ENCODE peak calls at places on chromosomes 7 and 10, in eight cellular contexts. M, H, F, K, T, S, I and W are unnamed samples. For H3K4me1, the result is how much of the 10 kb centered on the place peaks cover.

GRCh38 chr10:71333154-71333887 is 14.3 kb downstream of the SLC29A3 start:
- DNase-seq in M (no peak), H (no peak), F (no peak), K (no peak), T (no peak), S (no peak), I (no peak), W (no peak)

GRCh38 chr7:117110480-117111315 is 157.4 kb downstream of the ST7 start:
- DNase-seq in M (no peak), H (no peak), F (peak), K (no peak), T (no peak), S (peak), I (no peak), W (no peak)

GRCh38 chr10:31927597-31928530 is 767 bp downstream of the ARHGAP12 start:
- DNase-seq in M (peak), H (peak), F (peak), K (peak), T (peak), S (peak), I (peak), W (peak)

GRCh38 chr10:43202224-43202656 is 64.0 kb downstream of the CSGALNACT2 start:
- DNase-seq in M (no peak), H (no peak), F (peak), K (no peak), T (peak), S (peak), I (no peak), W (peak)

GRCh38 chr10:88642991-88643390 is 21.3 kb upstream of the LIPF start:
- DNase-seq in M (peak), H (no peak), F (peak), K (peak), T (no peak), S (no peak), I (no peak), W (peak)

GRCh38 chr7:106542550-106543220 is 118.3 kb downstream of the CCDC71L start:
- DNase-seq in M (peak), H (peak), F (peak), K (peak), T (peak), S (peak), I (peak), W (peak)

GRCh38 chr7:84946549-84946948 is 240.3 kb downstream of the SEMA3D start:
- DNase-seq in M (no peak), H (no peak), F (no peak), K (no peak), T (no peak), S (no peak), I (no peak), W (no peak)

GRCh38 chr10:24718031-24718855 is 5.4 kb downstream of the ARHGAP21 start:
- DNase-seq in M (peak), H (peak), F (peak), K (peak), T (no peak), S (no peak), I (peak), W (peak)

GRCh38 chr10:7486533-7486932 is 75.7 kb upstream of the SFMBT2 start:
- DNase-seq in M (no peak), H (no peak), F (no peak), K (no peak), T (no peak), S (no peak), I (no peak), W (no peak)

GRCh38 chr10:7484456-7485266 is 73.8 kb upstream of the SFMBT2 start:
- DNase-seq in M (no peak), H (no peak), F (no peak), K (no peak), T (no peak), S (peak), I (no peak), W (no peak)

GRCh38 chr10:7482992-7483391 is 72.2 kb upstream of the SFMBT2 start:
- DNase-seq in M (no peak), H (no peak), F (no peak), K (no peak), T (no peak), S (peak), I (no peak), W (no peak)

GRCh38 chr10:7483848-7484247 is 73.0 kb upstream of the SFMBT2 start:
- DNase-seq in M (no peak), H (no peak), F (no peak), K (no peak), T (no peak), S (no peak), I (no peak), W (no peak)

GRCh38 chr10:7485267-7485601 is 74.4 kb upstream of the SFMBT2 start:
- DNase-seq in M (no peak), H (no peak), F (no peak), K (no peak), T (no peak), S (no peak), I (no peak), W (no peak)
- H3K9ac ChIP-seq in M (no peak), H (no peak), F (no peak), K (no peak), T (no peak), S (no peak), I (no peak), W (no peak)

DNA sequence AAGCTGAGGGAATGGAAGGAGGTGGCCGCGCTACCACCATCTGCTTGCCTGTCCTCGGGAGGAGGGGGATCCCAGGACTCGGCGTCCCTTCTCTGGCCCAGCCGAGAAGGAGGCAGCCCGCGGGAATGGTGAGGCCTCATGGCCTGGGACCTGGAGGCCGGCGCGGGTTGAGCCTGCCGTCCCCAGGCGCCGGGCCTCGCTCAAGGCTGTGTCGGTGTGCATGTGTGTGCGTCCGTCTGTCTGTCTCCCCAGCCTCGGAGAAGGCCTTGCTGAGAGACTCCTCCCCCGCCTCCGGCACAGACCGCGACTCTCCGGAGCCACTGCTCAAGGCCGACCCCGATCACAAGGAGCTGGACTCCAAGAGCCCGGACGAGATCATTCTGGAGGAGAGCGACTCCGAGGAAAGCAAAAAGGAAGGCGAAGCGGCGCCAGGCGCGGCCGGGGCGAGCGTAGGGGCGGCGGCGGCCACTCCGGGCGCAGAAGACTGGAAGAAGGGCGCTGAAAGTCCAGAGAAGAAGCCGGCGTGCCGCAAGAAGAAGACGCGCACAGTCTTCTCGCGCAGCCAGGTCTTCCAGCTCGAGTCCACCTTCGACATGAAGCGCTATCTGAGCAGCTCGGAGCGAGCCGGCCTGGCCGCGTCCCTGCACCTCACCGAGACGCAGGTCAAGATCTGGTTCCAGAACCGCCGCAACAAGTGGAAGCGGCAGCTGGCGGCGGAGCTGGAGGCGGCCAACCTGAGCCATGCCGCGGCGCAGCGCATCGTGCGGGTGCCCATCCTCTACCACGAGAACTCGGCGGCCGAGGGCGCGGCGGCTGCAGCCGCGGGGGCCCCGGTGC is 1.3 kb downstream of the HMX3 start:
- DNase-seq in M (peak), H (no peak), F (peak), K (no peak), T (peak), S (no peak), I (no peak), W (peak)
- H3K4me1 ChIP-seq in M (under half), H (under half), F (under half), K (under half), T (under half), S (under half), I (half or more), W (under half)

GRCh38 chr10:78552261-78552811 is 516.4 kb upstream of the ZMIZ1 start:
- DNase-seq in M (peak), H (no peak), F (peak), K (peak), T (peak), S (no peak), I (no peak), W (peak)

GRCh38 chr10:78549536-78549935 is 515.9 kb downstream of the RPS24 start:
- DNase-seq in M (peak), H (peak), F (no peak), K (no peak), T (no peak), S (no peak), I (no peak), W (no peak)

GRCh38 chr10:78550090-78550489 is 516.4 kb downstream of the RPS24 start:
- DNase-seq in M (no peak), H (no peak), F (no peak), K (no peak), T (no peak), S (no peak), I (no peak), W (no peak)

GRCh38 chr10:78550716-78551115 is 517.1 kb downstream of the RPS24 start:
- DNase-seq in M (no peak), H (no peak), F (no peak), K (no peak), T (no peak), S (no peak), I (peak), W (no peak)

GRCh38 chr10:78551184-78552005 is 517.4 kb upstream of the ZMIZ1 start:
- DNase-seq in M (peak), H (no peak), F (no peak), K (no peak), T (peak), S (no peak), I (peak), W (no peak)
- H3K9ac ChIP-seq in M (no peak), H (no peak), F (no peak), K (no peak), T (no peak), S (no peak), I (peak), W (peak)

DNA sequence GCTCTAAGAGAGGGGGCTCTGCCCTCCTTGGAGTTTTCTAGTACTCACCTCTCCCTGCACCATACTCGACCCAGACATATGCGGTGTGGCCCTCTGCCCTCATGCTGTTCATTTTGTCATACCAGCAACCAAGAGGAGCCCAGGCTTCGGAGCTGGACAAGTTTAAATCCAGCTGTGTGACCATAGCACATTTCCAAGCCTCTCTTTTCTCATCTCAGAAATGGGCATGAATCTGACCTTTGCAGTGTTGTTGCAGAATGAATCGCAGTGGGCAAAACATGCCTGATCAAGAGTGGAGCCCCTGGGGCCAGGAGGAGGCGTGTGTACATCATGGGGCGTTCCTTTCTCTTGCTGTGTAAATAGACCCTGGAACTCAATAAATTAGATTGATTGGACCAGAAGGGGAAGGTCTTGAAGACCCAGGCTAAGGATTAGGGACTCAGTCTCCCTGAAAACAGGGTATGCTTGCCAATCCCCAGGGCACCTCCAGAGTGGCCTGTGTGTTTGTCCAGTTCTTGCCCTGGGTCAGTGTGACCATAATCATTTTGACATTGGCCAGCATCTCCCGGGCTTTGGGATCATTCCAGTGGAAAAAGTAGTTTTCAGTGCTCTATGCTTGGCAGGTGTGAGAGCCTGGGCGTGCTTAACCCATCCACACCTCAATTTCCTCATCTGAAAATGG is 59.6 kb downstream of the ZMIZ1 start:
- DNase-seq in M (no peak), H (no peak), F (no peak), K (no peak), T (no peak), S (no peak), I (no peak), W (no peak)
- H3K4me1 ChIP-seq in M (under half), H (under half), F (half or more), K (half or more), T (under half), S (under half), I (half or more), W (half or more)

GRCh38 chr10:133336131-133337078 is at the start of gene CALY:
- DNase-seq in M (no peak), H (no peak), F (no peak), K (no peak), T (peak), S (no peak), I (no peak), W (no peak)

GRCh38 chr10:133337079-133337725 is 506 bp upstream of the CALY start:
- DNase-seq in M (no peak), H (no peak), F (no peak), K (no peak), T (no peak), S (no peak), I (no peak), W (no peak)

GRCh38 chr10:133332936-133333699 is 3.6 kb downstream of the CALY start:
- DNase-seq in M (no peak), H (no peak), F (no peak), K (no peak), T (no peak), S (no peak), I (no peak), W (no peak)

GRCh38 chr10:133335238-133336122 is 1.2 kb downstream of the CALY start:
- DNase-seq in M (peak), H (peak), F (peak), K (peak), T (peak), S (no peak), I (no peak), W (peak)

DNA sequence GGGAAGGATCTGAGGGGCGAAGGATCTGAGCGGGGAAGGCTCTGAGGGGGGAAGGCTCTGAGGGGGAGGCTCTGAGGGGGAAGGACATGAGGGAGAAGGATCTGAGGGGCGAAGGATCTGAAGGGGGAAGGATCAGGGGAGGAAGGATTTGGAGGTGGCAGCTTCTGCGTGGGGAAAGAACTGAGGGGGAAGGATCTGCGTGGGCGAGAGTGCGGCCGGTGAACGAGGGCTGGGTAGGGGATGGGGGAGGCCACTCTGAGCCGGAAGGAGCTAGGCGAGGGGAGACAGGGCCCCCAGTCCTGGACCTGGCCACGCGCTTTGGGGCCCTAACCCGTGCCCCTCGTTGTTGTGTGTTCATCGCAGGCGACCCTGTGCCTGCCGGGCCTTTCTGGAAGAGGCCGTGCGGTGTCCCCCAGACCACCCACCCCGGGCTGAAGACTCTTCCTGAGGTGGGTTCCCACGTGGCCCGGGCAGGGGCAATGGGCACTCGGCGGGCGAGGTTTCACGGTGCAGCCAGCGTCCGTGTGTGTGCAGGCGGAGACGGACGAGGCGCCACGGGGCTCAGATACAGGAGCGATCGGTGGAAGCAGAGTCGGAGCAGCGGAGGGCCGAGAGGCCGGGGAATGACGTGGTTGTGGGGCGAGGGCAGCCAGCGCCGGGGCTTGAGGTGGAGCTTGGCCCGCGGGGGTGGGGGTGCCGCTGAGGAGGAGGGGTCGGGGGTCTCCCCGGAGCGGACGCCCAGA is 2.0 kb downstream of the CALY start:
- DNase-seq in M (no peak), H (no peak), F (peak), K (no peak), T (peak), S (no peak), I (no peak), W (peak)
- H3K9ac ChIP-seq in M (peak), H (no peak), F (peak), K (no peak), T (no peak), S (no peak), I (peak), W (no peak)

GRCh38 chr7:135672560-135673359 is 10.4 kb downstream of the STMP1 start:
- DNase-seq in M (peak), H (peak), F (peak), K (peak), T (no peak), S (peak), I (peak), W (peak)

GRCh38 chr7:135670179-135670578 is 7.9 kb downstream of the STMP1 start:
- DNase-seq in M (peak), H (peak), F (peak), K (peak), T (no peak), S (no peak), I (no peak), W (peak)

GRCh38 chr7:135673360-135673706 is 11.0 kb downstream of the STMP1 start:
- DNase-seq in M (peak), H (peak), F (peak), K (peak), T (no peak), S (no peak), I (no peak), W (peak)

GRCh38 chr7:135666836-135667235 is 4.5 kb downstream of the STMP1 start:
- DNase-seq in M (no peak), H (no peak), F (no peak), K (no peak), T (no peak), S (no peak), I (no peak), W (no peak)

DNA sequence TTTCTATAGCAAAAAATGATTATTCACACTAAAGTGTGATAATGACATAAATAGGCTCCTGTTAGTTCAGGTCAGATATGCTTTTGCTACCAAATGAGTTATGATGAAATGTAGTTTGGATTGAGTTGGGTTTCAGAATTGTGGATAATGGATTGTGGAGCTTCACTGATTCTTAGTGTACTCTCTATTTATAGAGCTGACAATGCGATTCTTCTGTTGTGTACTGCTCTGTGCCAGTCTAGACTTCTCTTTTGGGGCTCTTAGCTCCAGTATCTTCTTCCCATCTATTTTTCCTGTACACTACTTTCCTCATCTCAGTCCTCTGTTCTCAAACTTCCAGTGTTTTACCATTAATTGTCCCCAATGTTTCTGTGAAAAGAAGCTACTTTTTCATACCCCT is 7.5 kb downstream of the STMP1 start:
- DNase-seq in M (no peak), H (no peak), F (no peak), K (no peak), T (no peak), S (no peak), I (no peak), W (no peak)
- H3K4me1 ChIP-seq in M (under half), H (under half), F (under half), K (under half), T (under half), S (under half), I (under half), W (half or more)

GRCh38 chr10:14574885-14575284 is 199.8 kb downstream of the FAM107B start:
- DNase-seq in M (no peak), H (peak), F (no peak), K (no peak), T (no peak), S (no peak), I (no peak), W (no peak)
- H3K9ac ChIP-seq in M (no peak), H (no peak), F (no peak), K (no peak), T (no peak), S (no peak), I (no peak), W (no peak)

GRCh38 chr10:123017421-123018165 is 8.8 kb downstream of the ACADSB start:
- DNase-seq in M (no peak), H (no peak), F (no peak), K (no peak), T (peak), S (no peak), I (no peak), W (no peak)
- H3K4me1 ChIP-seq in M (under half), H (under half), F (under half), K (under half), T (under half), S (under half), I (half or more), W (under half)

GRCh38 chr7:102222445-102222844 is 64.2 kb upstream of the SH2B2 start:
- DNase-seq in M (peak), H (no peak), F (no peak), K (peak), T (no peak), S (no peak), I (no peak), W (no peak)

GRCh38 chr7:102225025-102225424 is 61.6 kb upstream of the SH2B2 start:
- DNase-seq in M (no peak), H (no peak), F (no peak), K (no peak), T (no peak), S (no peak), I (no peak), W (no peak)

GRCh38 chr7:102221961-102222360 is 64.7 kb upstream of the SH2B2 start:
- DNase-seq in M (no peak), H (no peak), F (no peak), K (no peak), T (no peak), S (no peak), I (no peak), W (no peak)

GRCh38 chr7:102220929-102221850 is 65.5 kb upstream of the SH2B2 start:
- DNase-seq in M (peak), H (peak), F (peak), K (peak), T (no peak), S (no peak), I (no peak), W (no peak)

DNA sequence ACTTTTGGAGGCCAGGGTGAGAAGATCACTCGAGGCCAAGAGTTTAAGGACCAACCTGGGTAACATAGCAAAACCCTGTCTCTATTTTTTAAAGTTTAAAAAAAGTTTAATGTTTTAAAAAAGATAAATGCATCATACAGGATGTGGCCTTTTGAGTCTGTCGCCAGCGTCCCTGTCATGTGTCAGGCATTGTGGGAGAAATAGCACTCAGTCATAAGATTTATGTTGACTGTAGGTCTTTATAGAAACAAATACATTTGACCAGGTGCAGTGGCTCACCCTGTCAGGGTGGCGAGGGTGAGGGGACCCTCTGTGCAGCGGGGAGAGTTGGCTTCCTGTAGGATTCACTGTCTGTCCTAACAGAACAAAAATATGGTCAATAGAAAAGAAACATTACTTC is 63.5 kb upstream of the SH2B2 start:
- DNase-seq in M (no peak), H (no peak), F (no peak), K (peak), T (no peak), S (no peak), I (no peak), W (no peak)
- H3K9ac ChIP-seq in M (no peak), H (no peak), F (no peak), K (no peak), T (no peak), S (no peak), I (no peak), W (no peak)